ENCODE peak calls at places on chromosomes 1 and 21, in nine cellular contexts. H is H4, Z is GM10248, T is epithelial cell of proximal tubule, Y is putamen, C is activated T-cell treated with anti-CD3 and anti-CD28 coated beads for 1 hour, J is NCI-H1436, X is GDM1, K is dorsolateral prefrontal cortex. B is an unnamed sample.

GRCh38 chr1:19185976-19186375 is 24.1 kb downstream of the UBR4 start:
- DNase-seq in X (no peak), Z (no peak), K (no peak), J (no peak), Y (no peak), H (no peak), T (no peak), C (no peak), B (no peak)

GRCh38 chr1:237864338-237865244 is 26.1 kb downstream of the ZP4 start:
- DNase-seq in K (peak), T (peak), Z (peak), X (no peak), J (peak), C (no peak), Y (peak), H (peak), B (no peak)

GRCh38 chr1:12314328-12314903 is 84.6 kb downstream of the VPS13D start:
- DNase-seq in X (no peak), J (peak), T (no peak), C (no peak), Z (peak), Y (no peak), K (no peak), H (peak), B (no peak)

GRCh38 chr1:91731815-91732214 is 154.1 kb downstream of the TGFBR3 start:
- DNase-seq in Z (peak), K (no peak), T (peak), C (peak), H (peak), Y (no peak), J (no peak), X (no peak), B (peak)

GRCh38 chr21:25571726-25572121 is 35.6 kb downstream of the MRPL39 start:
- DNase-seq in X (no peak), Y (no peak), T (no peak), H (no peak), K (no peak), C (no peak), J (no peak), Z (no peak), B (no peak)

GRCh38 chr1:193479187-193479586 is 292.8 kb upstream of the B3GALT2 start:
- DNase-seq in K (no peak), Z (peak), H (no peak), J (no peak), X (no peak), T (no peak), C (peak), Y (no peak), B (peak)

GRCh38 chr1:118821801-118822200 is 166.3 kb downstream of the TBX15 start:
- DNase-seq in J (no peak), X (no peak), T (no peak), Z (no peak), K (no peak), Y (no peak), H (peak), C (no peak), B (no peak)

GRCh38 chr1:28417441-28418277 is 48.1 kb downstream of the PHACTR4 start:
- DNase-seq in K (no peak), Y (no peak), T (peak), X (peak), J (no peak), H (peak), Z (no peak), C (no peak), B (no peak)

GRCh38 chr1:24117132-24117531 is 5.2 kb upstream of the MYOM3 start:
- DNase-seq in X (no peak), Z (no peak), H (no peak), J (no peak), C (no peak), K (no peak), Y (no peak), T (no peak), B (no peak)

GRCh38 chr1:170284425-170284824 is 138.7 kb downstream of the NTMT2 start:
- DNase-seq in Z (no peak), H (no peak), X (no peak), K (no peak), Y (no peak), J (no peak), T (no peak), C (no peak), B (no peak)

GRCh38 chr1:53892911-53893310 is 1.1 kb upstream of the DIO1 start:
- DNase-seq in X (peak), T (no peak), J (no peak), Z (no peak), Y (peak), H (no peak), K (no peak), C (no peak), B (no peak)

GRCh38 chr1:86419277-86419903 is 4.6 kb upstream of the CLCA2 start:
- DNase-seq in T (no peak), J (peak), H (no peak), K (no peak), C (peak), Y (no peak), Z (peak), X (peak), B (peak)

GRCh38 chr1:180257461-180257860 is 27.4 kb downstream of the LHX4 start:
- DNase-seq in X (no peak), Y (no peak), C (no peak), H (no peak), T (no peak), J (no peak), Z (no peak), K (no peak), B (no peak)

GRCh38 chr1:211606327-211606913 is 27.5 kb upstream of the SLC30A1 start:
- DNase-seq in T (no peak), X (peak), C (no peak), Y (no peak), K (no peak), Z (peak), H (no peak), J (no peak), B (no peak)

GRCh38 chr1:226979115-226979516 is 39.0 kb downstream of the COQ8A start:
- DNase-seq in J (no peak), H (no peak), X (no peak), T (no peak), Y (no peak), Z (no peak), C (no peak), K (no peak), B (no peak)

GRCh38 chr1:41830711-41831110 is 88.0 kb downstream of the HIVEP3 start:
- DNase-seq in X (no peak), T (no peak), Z (no peak), K (no peak), C (no peak), H (no peak), Y (peak), J (no peak), B (no peak)

GRCh38 chr1:231040019-231040799 is at the start of gene FAM89A:
- DNase-seq in K (peak), Z (peak), H (no peak), J (peak), C (peak), X (no peak), Y (no peak), T (no peak), B (peak)

GRCh38 chr1:195894411-195894810 is 713.8 kb downstream of the KCNT2 start:
- DNase-seq in J (no peak), K (no peak), T (no peak), Z (no peak), C (no peak), H (no peak), X (no peak), Y (no peak), B (no peak)

GRCh38 chr1:179228783-179229213 is 679 bp downstream of the ABL2 start:
- DNase-seq in T (no peak), Z (no peak), C (peak), X (peak), K (peak), H (no peak), J (no peak), Y (peak), B (no peak)

GRCh38 chr1:46444466-46444865 is 45.2 kb upstream of the DMBX1 start:
- DNase-seq in Z (no peak), Y (no peak), X (no peak), J (no peak), K (no peak), H (no peak), T (no peak), C (no peak), B (no peak)

GRCh38 chr1:23372481-23372880 is 2.8 kb upstream of the ZNF436 start:
- DNase-seq in K (no peak), Z (no peak), J (no peak), X (no peak), Y (no peak), T (no peak), C (no peak), H (no peak), B (no peak)

GRCh38 chr1:211925016-211925415 is 94.5 kb upstream of the LPGAT1 start:
- DNase-seq in C (no peak), H (no peak), J (peak), T (no peak), K (no peak), Z (no peak), Y (no peak), X (no peak), B (no peak)

GRCh38 chr1:168609133-168609715 is 32.8 kb downstream of the XCL1 start:
- DNase-seq in H (no peak), Z (no peak), X (no peak), K (peak), T (no peak), C (no peak), J (no peak), Y (peak), B (no peak)

GRCh38 chr1:241356519-241357365 is at the start of gene RGS7:
- DNase-seq in C (no peak), Z (peak), T (no peak), K (peak), H (peak), Y (peak), X (no peak), J (peak), B (no peak)

GRCh38 chr1:78370779-78371482 is 119.8 kb upstream of the PTGFR start:
- DNase-seq in H (peak), C (no peak), K (no peak), Y (no peak), T (peak), J (no peak), X (no peak), Z (no peak), B (no peak)

GRCh38 chr1:77063118-77063517 is 156.1 kb downstream of the PIGK start:
- DNase-seq in T (no peak), X (no peak), K (no peak), Y (no peak), J (no peak), H (no peak), C (no peak), Z (no peak), B (no peak)

GRCh38 chr1:202553560-202554038 is 156.7 kb downstream of the SYT2 start:
- DNase-seq in H (no peak), T (no peak), C (no peak), J (peak), Z (no peak), Y (peak), X (no peak), K (no peak), B (no peak)

GRCh38 chr1:44101356-44101755 is 17.3 kb upstream of the KLF17 start:
- DNase-seq in H (no peak), X (no peak), Y (no peak), T (no peak), J (no peak), C (no peak), Z (no peak), K (no peak), B (no peak)

GRCh38 chr1:196160066-196160795 is 448.0 kb downstream of the KCNT2 start:
- DNase-seq in C (no peak), X (no peak), Y (no peak), T (peak), H (no peak), Z (no peak), J (no peak), K (no peak), B (no peak)

GRCh38 chr1:16138772-16139221 is 17.1 kb downstream of the EPHA2 start:
- DNase-seq in H (no peak), X (no peak), Y (no peak), T (no peak), J (no peak), K (no peak), Z (no peak), C (no peak), B (no peak)

GRCh38 chr1:179366093-179366800 is 476 bp downstream of the AXDND1 start:
- DNase-seq in K (peak), J (no peak), Z (peak), T (no peak), C (no peak), Y (peak), H (no peak), X (no peak), B (no peak)

GRCh38 chr1:183598386-183598785 is 8.1 kb upstream of the NCF2 start:
- DNase-seq in Z (no peak), K (no peak), J (no peak), C (no peak), T (no peak), Y (no peak), H (no peak), X (no peak), B (no peak)

B was measured in CD8-positive, alpha-beta T cell.